ENCODE peak calls at places on chromosomes 5 and 9, in seven cellular contexts. K is tibial artery; Q is CD8-positive, alpha-beta memory T cell; Y is hepatocyte; S is NCI-H1105; I is T1000; O is KBM-7. V is an unnamed sample.

GRCh38 chr5:12113062-12113461 is 208.8 kb upstream of the CTNND2 start:
- DNase-seq in I (no peak), S (no peak), Q (no peak), O (no peak), K (no peak), Y (no peak), V (no peak)

GRCh38 chr9:92610470-92611420 is 59.2 kb downstream of the IPPK start:
- DNase-seq in Q (no peak), I (no peak), Y (no peak), S (no peak), K (no peak), O (no peak), V (no peak)

GRCh38 chr5:39014544-39014943 is 59.7 kb downstream of the RICTOR start:
- DNase-seq in S (no peak), Q (no peak), I (no peak), K (no peak), O (no peak), Y (no peak), V (no peak)

GRCh38 chr9:125549465-125550215 is 157.4 kb downstream of the MAPKAP1 start:
- DNase-seq in K (peak), O (no peak), I (no peak), Q (no peak), S (peak), Y (peak), V (no peak)

GRCh38 chr5:72163349-72163983 is 56.2 kb downstream of the MAP1B start:
- DNase-seq in Q (no peak), Y (no peak), S (no peak), I (no peak), K (no peak), O (no peak), V (no peak)

GRCh38 chr5:125961150-125961549 is 462.1 kb upstream of the GRAMD2B start:
- DNase-seq in S (no peak), K (no peak), Y (no peak), Q (no peak), I (no peak), O (no peak), V (no peak)

GRCh38 chr5:123670981-123671557 is 159.1 kb downstream of the CSNK1G3 start:
- DNase-seq in O (peak), K (peak), I (no peak), S (peak), Y (peak), Q (peak), V (no peak)

GRCh38 chr5:170173227-170173626 is 59.6 kb upstream of the C5orf58 start:
- DNase-seq in Y (no peak), K (no peak), S (no peak), Q (no peak), O (no peak), I (peak), V (peak)

GRCh38 chr9:110183208-110184145 is 24.5 kb downstream of the C9orf152 start:
- DNase-seq in I (no peak), S (peak), Q (peak), O (peak), Y (peak), K (peak), V (peak)

GRCh38 chr9:22731786-22732185 is 285.2 kb downstream of the DMRTA1 start:
- DNase-seq in Q (no peak), K (no peak), S (no peak), Y (no peak), I (no peak), O (no peak), V (no peak)

GRCh38 chr5:133831506-133832224 is 136.8 kb downstream of the C5orf15 start:
- DNase-seq in S (no peak), O (no peak), Q (no peak), Y (no peak), K (no peak), I (no peak), V (peak)

GRCh38 chr9:96048116-96048953 is 172.8 kb downstream of the ERCC6L2 start:
- DNase-seq in Y (peak), K (no peak), Q (no peak), I (no peak), O (no peak), S (no peak), V (no peak)

GRCh38 chr9:77953590-77953989 is 78.0 kb downstream of the GNAQ start:
- DNase-seq in S (no peak), I (no peak), Y (no peak), K (no peak), O (no peak), Q (no peak), V (no peak)

GRCh38 chr5:35129921-35130485 is 82.3 kb upstream of the AGXT2 start:
- DNase-seq in S (no peak), Q (no peak), I (peak), K (no peak), O (no peak), Y (peak), V (peak)

GRCh38 chr9:84542554-84542953 is 127.0 kb upstream of the NTRK2 start:
- DNase-seq in I (no peak), K (no peak), O (no peak), Q (no peak), Y (no peak), S (no peak), V (no peak)

GRCh38 chr5:54234304-54234938 is 76.0 kb downstream of the ARL15 start:
- DNase-seq in K (no peak), Q (no peak), S (no peak), O (peak), Y (peak), I (no peak), V (no peak)

GRCh38 chr9:19637084-19637483 is 151.8 kb downstream of the SLC24A2 start:
- DNase-seq in O (no peak), S (no peak), Q (no peak), K (no peak), Y (no peak), I (no peak), V (no peak)